ENCODE peak calls at places on chromosomes 2 and 18, in eight cellular contexts. I, X, U, T, J, C, P and Q are unnamed samples.
A peak's percentile ranks its signal among the peaks of the same experiment; 100 is the strongest.

GRCh38 chr2:152134488-152135280 is 35.8 kb upstream of the CACNB4 start:
- DNase-seq in I (no peak), X (peak; percentile 72), U (no peak), T (no peak), J (peak; percentile 21), C (no peak), P (no peak), Q (peak; percentile 53)

GRCh38 chr2:21836261-21836660 is 712.5 kb downstream of the TDRD15 start:
- DNase-seq in I (no peak), X (no peak), U (no peak), T (no peak), J (no peak), C (no peak), P (no peak), Q (no peak)

GRCh38 chr2:66058675-66059074 is 376.2 kb upstream of the MEIS1 start:
- DNase-seq in I (no peak), X (no peak), U (no peak), T (no peak), J (no peak), C (no peak), P (no peak), Q (no peak)

GRCh38 chr18:56083097-56083865 is 495.3 kb upstream of the TCF4 start:
- DNase-seq in I (no peak), X (no peak), U (no peak), T (no peak), J (peak; percentile 20), C (no peak), P (peak; percentile 84), Q (no peak)

GRCh38 chr2:2791606-2792005 is 460.5 kb upstream of the MYT1L start:
- DNase-seq in I (no peak), X (no peak), U (no peak), T (no peak), J (no peak), C (no peak), P (no peak), Q (no peak)

GRCh38 chr2:195319548-195320415 is 337.2 kb upstream of the SLC39A10 start:
- DNase-seq in I (no peak), X (no peak), U (no peak), T (no peak), J (no peak), C (no peak), P (no peak), Q (no peak)

GRCh38 chr18:6934859-6935258 is 182.7 kb downstream of the LAMA1 start:
- DNase-seq in I (no peak), X (no peak), U (no peak), T (no peak), J (no peak), C (no peak), P (no peak), Q (no peak)

GRCh38 chr2:228657807-228658402 is 476.4 kb upstream of the SPHKAP start:
- DNase-seq in I (no peak), X (no peak), U (peak; percentile 43), T (peak; percentile 10), J (no peak), C (no peak), P (no peak), Q (peak; percentile 17)

GRCh38 chr18:13103366-13103765 is 112.2 kb downstream of the CEP192 start:
- DNase-seq in I (no peak), X (no peak), U (peak; percentile 16), T (peak; percentile 11), J (no peak), C (no peak), P (no peak), Q (peak; percentile 12)

GRCh38 chr18:55287146-55287806 is 300.7 kb downstream of the TCF4 start:
- DNase-seq in I (no peak), X (no peak), U (no peak), T (no peak), J (no peak), C (no peak), P (no peak), Q (no peak)

GRCh38 chr2:23925702-23926288 is 1.1 kb downstream of the ATAD2B start:
- DNase-seq in I (peak; percentile 14), X (peak; percentile 58), U (peak; percentile 94), T (peak; percentile 86), J (peak; percentile 70), C (no peak), P (no peak), Q (peak; percentile 78)

GRCh38 chr2:52343010-52343409 is 1311.1 kb upstream of the NRXN1 start:
- DNase-seq in I (no peak), X (no peak), U (no peak), T (no peak), J (no peak), C (no peak), P (no peak), Q (no peak)

GRCh38 chr18:11736656-11737055 is 47.6 kb downstream of the GNAL start:
- DNase-seq in I (no peak), X (no peak), U (no peak), T (no peak), J (no peak), C (no peak), P (no peak), Q (no peak)

GRCh38 chr2:152243723-152244122 is 68.2 kb upstream of the STAM2 start:
- DNase-seq in I (no peak), X (no peak), U (no peak), T (no peak), J (no peak), C (no peak), P (no peak), Q (no peak)

GRCh38 chr2:85681354-85681728 is 12.8 kb upstream of the GNLY start:
- DNase-seq in I (no peak), X (no peak), U (no peak), T (no peak), J (peak; percentile 9), C (no peak), P (no peak), Q (no peak)

GRCh38 chr2:185984670-185985069 is 246.1 kb downstream of the FSIP2 start:
- DNase-seq in I (no peak), X (peak; percentile 31), U (no peak), T (no peak), J (no peak), C (no peak), P (no peak), Q (no peak)

GRCh38 chr2:2910259-2910658 is 467.4 kb downstream of the EIPR1 start:
- DNase-seq in I (no peak), X (no peak), U (no peak), T (no peak), J (no peak), C (no peak), P (no peak), Q (no peak)

GRCh38 chr2:222561817-222562424 is 94.0 kb downstream of the FARSB start:
- DNase-seq in I (peak; percentile 22), X (peak; percentile 14), U (peak; percentile 82), T (peak; percentile 38), J (peak; percentile 71), C (peak; percentile 23), P (no peak), Q (peak; percentile 45)

GRCh38 chr2:233866479-233866878 is 1.7 kb downstream of the MSL3B start:
- DNase-seq in I (no peak), X (no peak), U (no peak), T (no peak), J (no peak), C (no peak), P (no peak), Q (no peak)

GRCh38 chr2:20225294-20226151 is 593 bp upstream of the SDC1 start:
- DNase-seq in I (peak; percentile 78), X (no peak), U (peak; percentile 78), T (peak; percentile 29), J (peak; percentile 60), C (no peak), P (no peak), Q (no peak)

GRCh38 chr18:32346667-32347066 is 124.0 kb downstream of the GAREM1 start:
- DNase-seq in I (no peak), X (peak; percentile 33), U (no peak), T (no peak), J (no peak), C (no peak), P (no peak), Q (no peak)

GRCh38 chr18:32351014-32351413 is 119.7 kb downstream of the GAREM1 start:
- DNase-seq in I (no peak), X (no peak), U (no peak), T (no peak), J (no peak), C (no peak), P (no peak), Q (no peak)

GRCh38 chr18:32353257-32353656 is 117.4 kb downstream of the GAREM1 start:
- DNase-seq in I (no peak), X (no peak), U (no peak), T (no peak), J (no peak), C (no peak), P (no peak), Q (no peak)

GRCh38 chr18:32349728-32350395 is 120.8 kb downstream of the GAREM1 start:
- DNase-seq in I (no peak), X (peak; percentile 96), U (no peak), T (no peak), J (peak; percentile 83), C (peak; percentile 96), P (peak; percentile 75), Q (no peak)
- H3K4me3 ChIP-seq in I (no peak overlapping the region), X (peak overlapping the region; percentile 29), U (no peak overlapping the region), T (no peak overlapping the region), J (no peak overlapping the region), C (no peak overlapping the region), P (no peak overlapping the region), Q (no peak overlapping the region)

GRCh38 chr2:179237209-179237946 is 27.3 kb downstream of the SESTD1 start:
- DNase-seq in I (no peak), X (no peak), U (no peak), T (no peak), J (no peak), C (no peak), P (peak; percentile 43), Q (no peak)

GRCh38 chr2:179235463-179236108 is 29.0 kb downstream of the SESTD1 start:
- DNase-seq in I (no peak), X (peak; percentile 36), U (no peak), T (no peak), J (no peak), C (peak; percentile 34), P (no peak), Q (no peak)

GRCh38 chr2:179233037-179233436 is 31.6 kb downstream of the SESTD1 start:
- DNase-seq in I (no peak), X (no peak), U (no peak), T (no peak), J (no peak), C (no peak), P (no peak), Q (no peak)

GRCh38 chr2:179234658-179235240 is 29.9 kb downstream of the SESTD1 start:
- DNase-seq in I (no peak), X (no peak), U (no peak), T (no peak), J (peak; percentile 38), C (no peak), P (no peak), Q (no peak)

GRCh38 chr2:179233626-179234430 is 30.8 kb downstream of the SESTD1 start:
- DNase-seq in I (no peak), X (no peak), U (no peak), T (no peak), J (peak; percentile 18), C (no peak), P (no peak), Q (no peak)
- H3K4me3 ChIP-seq in I (no peak overlapping the region), X (no peak overlapping the region), U (no peak overlapping the region), T (no peak overlapping the region), J (no peak overlapping the region), C (no peak overlapping the region), P (no peak overlapping the region), Q (no peak overlapping the region)

GRCh38 chr2:80169811-80170594 is 134.5 kb downstream of the LRRTM1 start:
- DNase-seq in I (no peak), X (no peak), U (no peak), T (no peak), J (no peak), C (no peak), P (no peak), Q (no peak)
- H3K4me3 ChIP-seq in I (no peak overlapping the region), X (no peak overlapping the region), U (no peak overlapping the region), T (no peak overlapping the region), J (no peak overlapping the region), C (no peak overlapping the region), P (no peak overlapping the region), Q (no peak overlapping the region)

GRCh38 chr18:34431012-34431411 is 206.3 kb upstream of the NOL4 start:
- DNase-seq in I (no peak), X (no peak), U (no peak), T (no peak), J (no peak), C (no peak), P (no peak), Q (no peak)
- H3K4me3 ChIP-seq in I (no peak overlapping the region), X (no peak overlapping the region), U (no peak overlapping the region), T (no peak overlapping the region), J (no peak overlapping the region), C (no peak overlapping the region), P (no peak overlapping the region), Q (no peak overlapping the region)